ENCODE peak calls at places on chromosomes 6 and 20, in nine cellular contexts. One of them, this sample, is unnamed.

GRCh38 chr6:150813319-150813992 is 52.0 kb upstream of the MTHFD1L start:
- DNase-seq in NCI-H345: peak; percentile 21
- DNase-seq in activated CD4-positive, CD25-positive, alpha-beta regulatory T cell: peak; percentile 9
- DNase-seq in stimulated activated CD4-positive, alpha-beta T cell treated with anti-CD3 and anti-CD28 coated beads, Interleukin-2, amount 100 ng/mL, for 24 hours: peak; percentile 42
- DNase-seq in T-helper 1 cell: no peak
- DNase-seq in T-cell: no peak
- DNase-seq in nephron progenitor cell: no peak
- DNase-seq in T-helper 2 cell: no peak
- DNase-seq in Peyer's patch: no peak
- DNase-seq in this sample: peak; percentile 71

GRCh38 chr6:18055098-18055497 is 67.4 kb downstream of the NHLRC1 start:
- DNase-seq in T-helper 1 cell: no peak
- DNase-seq in nephron progenitor cell: no peak
- DNase-seq in NCI-H345: no peak
- DNase-seq in stimulated activated CD4-positive, alpha-beta T cell treated with anti-CD3 and anti-CD28 coated beads, Interleukin-2, amount 100 ng/mL, for 24 hours: no peak
- DNase-seq in Peyer's patch: no peak
- DNase-seq in T-helper 2 cell: no peak
- DNase-seq in T-cell: no peak
- DNase-seq in activated CD4-positive, CD25-positive, alpha-beta regulatory T cell: no peak
- DNase-seq in this sample: no peak

GRCh38 chr6:45448417-45449389 is 71.0 kb upstream of the SUPT3H start:
- DNase-seq in NCI-H345: no peak
- DNase-seq in T-helper 1 cell: no peak
- DNase-seq in Peyer's patch: no peak
- DNase-seq in stimulated activated CD4-positive, alpha-beta T cell treated with anti-CD3 and anti-CD28 coated beads, Interleukin-2, amount 100 ng/mL, for 24 hours: no peak
- DNase-seq in nephron progenitor cell: no peak
- DNase-seq in T-cell: no peak
- DNase-seq in T-helper 2 cell: no peak
- DNase-seq in activated CD4-positive, CD25-positive, alpha-beta regulatory T cell: no peak
- DNase-seq in this sample: no peak

GRCh38 chr6:112253842-112254816 is at the start of gene LAMA4:
- DNase-seq in T-helper 2 cell: no peak
- DNase-seq in NCI-H345: peak; percentile 59
- DNase-seq in T-helper 1 cell: no peak
- DNase-seq in nephron progenitor cell: peak; percentile 58
- DNase-seq in Peyer's patch: no peak
- DNase-seq in activated CD4-positive, CD25-positive, alpha-beta regulatory T cell: no peak
- DNase-seq in T-cell: no peak
- DNase-seq in stimulated activated CD4-positive, alpha-beta T cell treated with anti-CD3 and anti-CD28 coated beads, Interleukin-2, amount 100 ng/mL, for 24 hours: peak; percentile 33
- DNase-seq in this sample: peak; percentile 85

GRCh38 chr6:133977983-133978895 is 25.2 kb downstream of the TBPL1 start:
- DNase-seq in T-helper 1 cell: no peak
- DNase-seq in NCI-H345: no peak
- DNase-seq in Peyer's patch: no peak
- DNase-seq in activated CD4-positive, CD25-positive, alpha-beta regulatory T cell: no peak
- DNase-seq in nephron progenitor cell: no peak
- DNase-seq in T-helper 2 cell: no peak
- DNase-seq in T-cell: no peak
- DNase-seq in stimulated activated CD4-positive, alpha-beta T cell treated with anti-CD3 and anti-CD28 coated beads, Interleukin-2, amount 100 ng/mL, for 24 hours: no peak
- DNase-seq in this sample: no peak

GRCh38 chr6:108584323-108584722 is 23.6 kb downstream of the FOXO3 start:
- DNase-seq in activated CD4-positive, CD25-positive, alpha-beta regulatory T cell: no peak
- DNase-seq in NCI-H345: no peak
- DNase-seq in T-helper 2 cell: no peak
- DNase-seq in nephron progenitor cell: no peak
- DNase-seq in stimulated activated CD4-positive, alpha-beta T cell treated with anti-CD3 and anti-CD28 coated beads, Interleukin-2, amount 100 ng/mL, for 24 hours: no peak
- DNase-seq in T-helper 1 cell: no peak
- DNase-seq in T-cell: no peak
- DNase-seq in Peyer's patch: no peak
- DNase-seq in this sample: no peak

GRCh38 chr6:137926207-137926731 is 59.2 kb downstream of the TNFAIP3 start:
- DNase-seq in stimulated activated CD4-positive, alpha-beta T cell treated with anti-CD3 and anti-CD28 coated beads, Interleukin-2, amount 100 ng/mL, for 24 hours: peak; percentile 51
- DNase-seq in T-helper 2 cell: no peak
- DNase-seq in T-helper 1 cell: no peak
- DNase-seq in nephron progenitor cell: no peak
- DNase-seq in NCI-H345: no peak
- DNase-seq in Peyer's patch: no peak
- DNase-seq in T-cell: no peak
- DNase-seq in activated CD4-positive, CD25-positive, alpha-beta regulatory T cell: no peak
- DNase-seq in this sample: no peak

GRCh38 chr6:54307412-54308036 is 717 bp upstream of the TINAG start:
- DNase-seq in Peyer's patch: no peak
- DNase-seq in T-helper 1 cell: no peak
- DNase-seq in NCI-H345: no peak
- DNase-seq in T-cell: no peak
- DNase-seq in activated CD4-positive, CD25-positive, alpha-beta regulatory T cell: no peak
- DNase-seq in nephron progenitor cell: no peak
- DNase-seq in stimulated activated CD4-positive, alpha-beta T cell treated with anti-CD3 and anti-CD28 coated beads, Interleukin-2, amount 100 ng/mL, for 24 hours: no peak
- DNase-seq in T-helper 2 cell: no peak
- DNase-seq in this sample: peak; percentile 4

GRCh38 chr20:35908007-35908406 is 46.3 kb downstream of the SCAND1 start:
- DNase-seq in activated CD4-positive, CD25-positive, alpha-beta regulatory T cell: no peak
- DNase-seq in T-helper 1 cell: no peak
- DNase-seq in T-helper 2 cell: no peak
- DNase-seq in stimulated activated CD4-positive, alpha-beta T cell treated with anti-CD3 and anti-CD28 coated beads, Interleukin-2, amount 100 ng/mL, for 24 hours: no peak
- DNase-seq in Peyer's patch: no peak
- DNase-seq in nephron progenitor cell: no peak
- DNase-seq in T-cell: no peak
- DNase-seq in NCI-H345: peak; percentile 92
- DNase-seq in this sample: no peak

GRCh38 chr6:30770164-30770563 is 25.8 kb upstream of the IER3 start:
- DNase-seq in T-helper 2 cell: no peak
- DNase-seq in activated CD4-positive, CD25-positive, alpha-beta regulatory T cell: no peak
- DNase-seq in T-helper 1 cell: no peak
- DNase-seq in Peyer's patch: no peak
- DNase-seq in stimulated activated CD4-positive, alpha-beta T cell treated with anti-CD3 and anti-CD28 coated beads, Interleukin-2, amount 100 ng/mL, for 24 hours: no peak
- DNase-seq in nephron progenitor cell: no peak
- DNase-seq in NCI-H345: no peak
- DNase-seq in T-cell: no peak
- DNase-seq in this sample: no peak

GRCh38 chr20:45951925-45952834 is 17.7 kb downstream of the PCIF1 start:
- DNase-seq in Peyer's patch: no peak
- DNase-seq in nephron progenitor cell: no peak
- DNase-seq in T-helper 1 cell: no peak
- DNase-seq in T-cell: no peak
- DNase-seq in T-helper 2 cell: no peak
- DNase-seq in NCI-H345: no peak
- DNase-seq in activated CD4-positive, CD25-positive, alpha-beta regulatory T cell: no peak
- DNase-seq in stimulated activated CD4-positive, alpha-beta T cell treated with anti-CD3 and anti-CD28 coated beads, Interleukin-2, amount 100 ng/mL, for 24 hours: no peak
- DNase-seq in this sample: no peak

GRCh38 chr6:113856011-113856551 is 1.1 kb upstream of the MARCKS start:
- DNase-seq in T-cell: no peak
- DNase-seq in nephron progenitor cell: peak; percentile 23
- DNase-seq in stimulated activated CD4-positive, alpha-beta T cell treated with anti-CD3 and anti-CD28 coated beads, Interleukin-2, amount 100 ng/mL, for 24 hours: no peak
- DNase-seq in NCI-H345: peak; percentile 74
- DNase-seq in Peyer's patch: peak; percentile 37
- DNase-seq in T-helper 1 cell: no peak
- DNase-seq in activated CD4-positive, CD25-positive, alpha-beta regulatory T cell: no peak
- DNase-seq in T-helper 2 cell: no peak
- DNase-seq in this sample: peak; percentile 82

GRCh38 chr6:169450097-169450496 is 196.5 kb upstream of the THBS2 start:
- DNase-seq in activated CD4-positive, CD25-positive, alpha-beta regulatory T cell: no peak
- DNase-seq in nephron progenitor cell: no peak
- DNase-seq in T-helper 1 cell: no peak
- DNase-seq in NCI-H345: peak; percentile 82
- DNase-seq in Peyer's patch: no peak
- DNase-seq in T-helper 2 cell: no peak
- DNase-seq in T-cell: no peak
- DNase-seq in stimulated activated CD4-positive, alpha-beta T cell treated with anti-CD3 and anti-CD28 coated beads, Interleukin-2, amount 100 ng/mL, for 24 hours: no peak
- DNase-seq in this sample: no peak

GRCh38 chr6:142301421-142302391 is at the start of gene ADGRG6:
- DNase-seq in Peyer's patch: no peak
- DNase-seq in T-helper 1 cell: no peak
- DNase-seq in NCI-H345: peak; percentile 68
- DNase-seq in activated CD4-positive, CD25-positive, alpha-beta regulatory T cell: no peak
- DNase-seq in nephron progenitor cell: peak; percentile 71
- DNase-seq in stimulated activated CD4-positive, alpha-beta T cell treated with anti-CD3 and anti-CD28 coated beads, Interleukin-2, amount 100 ng/mL, for 24 hours: peak; percentile 69
- DNase-seq in T-cell: peak; percentile 7
- DNase-seq in T-helper 2 cell: no peak
- DNase-seq in this sample: peak; percentile 78